ENCODE peak calls at places on chromosomes 7 and 10, in ten cellular contexts. U, X, L, D, Q, K, I, M, N and E are unnamed samples.

GRCh38 chr7:129902788-129903422 is 49.9 kb downstream of the UBE2H start:
- DNase-seq in K (no peak), U (no peak), D (no peak), N (no peak), I (no peak), Q (no peak), L (no peak), X (no peak), M (no peak), E (no peak)

GRCh38 chr10:60376953-60377352 is 12.7 kb downstream of the ANK3 start:
- DNase-seq in Q (no peak), L (no peak), U (no peak), I (no peak), M (no peak), X (no peak), N (no peak), K (no peak), D (no peak), E (no peak)

GRCh38 chr7:149719050-149719899 is 54.1 kb downstream of the ZNF467 start:
- DNase-seq in U (no peak), D (peak), Q (peak), X (no peak), N (no peak), I (no peak), L (peak), K (no peak), M (no peak), E (peak)

GRCh38 chr7:133354546-133355324 is 101.9 kb downstream of the EXOC4 start:
- DNase-seq in X (no peak), M (no peak), K (no peak), D (peak), L (peak), Q (no peak), N (no peak), I (no peak), U (no peak), E (no peak)

GRCh38 chr10:64096941-64097340 is 575.7 kb downstream of the REEP3 start:
- DNase-seq in L (peak), N (no peak), K (no peak), D (no peak), U (no peak), Q (no peak), I (peak), M (no peak), X (no peak), E (no peak)

GRCh38 chr10:74453151-74453550 is 302.1 kb downstream of the ADK start:
- DNase-seq in L (no peak), Q (no peak), X (no peak), N (no peak), M (no peak), K (no peak), I (no peak), D (no peak), U (no peak), E (no peak)

GRCh38 chr7:139734395-139734794 is 43.4 kb downstream of the HIPK2 start:
- DNase-seq in X (no peak), I (no peak), K (no peak), N (peak), L (peak), M (no peak), D (peak), U (no peak), Q (peak), E (no peak)

GRCh38 chr10:78215645-78216044 is 182.0 kb downstream of the RPS24 start:
- DNase-seq in M (no peak), Q (peak), I (peak), K (peak), X (peak), L (peak), D (peak), N (no peak), U (no peak), E (peak)

GRCh38 chr10:112716924-112717348 is 233.1 kb upstream of the TCF7L2 start:
- DNase-seq in D (no peak), L (peak), M (no peak), K (no peak), N (no peak), Q (peak), U (no peak), I (no peak), X (no peak), E (no peak)

GRCh38 chr7:11244149-11244548 is 270.5 kb downstream of the PHF14 start:
- DNase-seq in M (no peak), K (no peak), X (no peak), U (no peak), N (no peak), I (no peak), Q (no peak), L (no peak), D (no peak), E (no peak)

GRCh38 chr7:18861514-18861913 is 255.9 kb downstream of the TWIST1 start:
- DNase-seq in U (no peak), K (no peak), D (no peak), N (no peak), X (no peak), Q (peak), I (no peak), M (no peak), L (peak), E (no peak)

GRCh38 chr7:130210181-130210935 is 2.7 kb downstream of the SSMEM1 start:
- DNase-seq in X (no peak), K (no peak), D (no peak), N (peak), M (no peak), U (no peak), Q (peak), L (no peak), I (no peak), E (no peak)

GRCh38 chr10:129769381-129770116 is 194.5 kb downstream of the EBF3 start:
- DNase-seq in K (peak), D (no peak), N (no peak), Q (no peak), I (no peak), X (peak), L (no peak), M (no peak), U (no peak), E (no peak)

GRCh38 chr10:98020784-98021183 is 9.6 kb downstream of the CRTAC1 start:
- DNase-seq in X (no peak), U (no peak), M (no peak), K (no peak), D (no peak), Q (no peak), N (no peak), I (no peak), L (no peak), E (no peak)

GRCh38 chr7:149355390-149356048 is 93.5 kb downstream of the ZNF783 start:
- DNase-seq in N (peak), U (no peak), Q (peak), L (no peak), D (no peak), M (peak), X (no peak), K (no peak), I (peak), E (no peak)

GRCh38 chr7:16028651-16029050 is 342.2 kb upstream of the MEOX2 start:
- DNase-seq in K (no peak), D (no peak), N (no peak), U (no peak), X (no peak), L (no peak), M (no peak), Q (no peak), I (no peak), E (no peak)

GRCh38 chr10:100993986-100994708 is 5.5 kb upstream of the LZTS2 start:
- DNase-seq in I (peak), K (no peak), D (no peak), U (no peak), N (no peak), X (no peak), Q (peak), M (peak), L (no peak), E (no peak)

GRCh38 chr10:88156341-88156740 is 292.9 kb downstream of the PTEN start:
- DNase-seq in K (no peak), I (no peak), D (peak), L (peak), Q (peak), U (no peak), M (no peak), X (no peak), N (no peak), E (no peak)

GRCh38 chr7:124171068-124171467 is 138.2 kb upstream of the TMEM229A start:
- DNase-seq in X (no peak), L (no peak), M (peak), D (peak), N (peak), Q (no peak), U (no peak), I (peak), K (no peak), E (no peak)

GRCh38 chr7:123372368-123372767 is 162.0 kb downstream of the IQUB start:
- DNase-seq in Q (no peak), K (no peak), M (no peak), D (no peak), N (no peak), X (no peak), L (no peak), U (no peak), I (no peak), E (no peak)

GRCh38 chr7:43721193-43721806 is 8.0 kb downstream of the COA1 start:
- DNase-seq in Q (peak), X (no peak), I (no peak), D (no peak), N (peak), L (peak), M (peak), K (no peak), U (no peak), E (no peak)

GRCh38 chr7:156397249-156397648 is 243.3 kb upstream of the RNF32 start:
- DNase-seq in L (no peak), K (no peak), X (no peak), D (no peak), M (no peak), I (no peak), N (no peak), Q (no peak), U (no peak), E (no peak)

GRCh38 chr10:21372651-21373410 is 152.7 kb downstream of the SKIDA1 start:
- DNase-seq in L (peak), U (peak), K (no peak), N (peak), I (peak), D (peak), X (no peak), M (no peak), Q (peak), E (peak)

GRCh38 chr7:37656913-37657530 is 26.5 kb upstream of the GPR141 start:
- DNase-seq in M (no peak), D (no peak), Q (no peak), I (no peak), X (no peak), L (no peak), N (no peak), K (no peak), U (no peak), E (no peak)
- TF ChIP-seq CTCF in M (no peak), D (no peak), Q (no peak), I (no peak), X (no peak), L (no peak), N (no peak), K (no peak), U (no peak), E (no peak)

GRCh38 chr7:70935311-70935710 is 196.6 kb upstream of the GALNT17 start:
- DNase-seq in M (no peak), D (no peak), U (no peak), N (no peak), X (no peak), L (no peak), K (no peak), I (no peak), Q (no peak), E (no peak)
- TF ChIP-seq CTCF in M (no peak), D (no peak), U (no peak), N (no peak), X (no peak), L (no peak), K (no peak), I (no peak), Q (no peak), E (no peak)

GRCh38 chr10:68957284-68957615 is 1.3 kb downstream of the DDX21 start:
- DNase-seq in L (no peak), N (no peak), K (no peak), D (no peak), X (no peak), U (no peak), Q (no peak), I (no peak), M (no peak), E (no peak)
- TF ChIP-seq CTCF in L (no peak), N (no peak), K (no peak), D (no peak), X (no peak), U (peak), Q (no peak), I (no peak), M (no peak), E (no peak)

GRCh38 chr7:51606601-51607154 is 290.1 kb upstream of the COBL start:
- DNase-seq in M (no peak), Q (no peak), L (no peak), N (peak), I (no peak), D (no peak), X (no peak), U (no peak), K (no peak), E (no peak)

GRCh38 chr7:51607447-51607846 is 290.8 kb upstream of the COBL start:
- DNase-seq in M (no peak), U (no peak), D (no peak), K (no peak), X (no peak), I (no peak), N (no peak), Q (no peak), L (no peak), E (no peak)

GRCh38 chr7:51602321-51602720 is 285.7 kb upstream of the COBL start:
- DNase-seq in Q (no peak), D (no peak), I (no peak), X (no peak), U (no peak), M (no peak), L (no peak), K (no peak), N (no peak), E (no peak)

GRCh38 chr7:51601461-51601860 is 284.9 kb upstream of the COBL start:
- DNase-seq in U (no peak), X (no peak), K (no peak), Q (no peak), N (no peak), I (no peak), L (no peak), D (no peak), M (no peak), E (no peak)
- TF ChIP-seq CTCF in U (no peak), X (no peak), K (no peak), Q (no peak), N (no peak), I (no peak), L (no peak), D (no peak), M (no peak), E (no peak)

GRCh38 chr7:152621426-152621825 is 54.5 kb downstream of the XRCC2 start:
- DNase-seq in N (no peak), D (no peak), I (no peak), X (no peak), L (no peak), K (no peak), U (no peak), M (no peak), Q (no peak), E (no peak)

GRCh38 chr7:152617056-152617455 is 58.9 kb downstream of the XRCC2 start:
- DNase-seq in N (no peak), K (no peak), U (no peak), Q (no peak), D (no peak), L (no peak), X (no peak), I (no peak), M (no peak), E (no peak)

GRCh38 chr7:152615052-152615741 is 60.7 kb downstream of the XRCC2 start:
- DNase-seq in X (peak), I (peak), M (peak), U (no peak), N (no peak), L (no peak), Q (no peak), D (no peak), K (no peak), E (no peak)

GRCh38 chr7:152618427-152618826 is 57.5 kb downstream of the XRCC2 start:
- DNase-seq in M (no peak), U (no peak), I (no peak), X (no peak), K (no peak), N (no peak), Q (no peak), L (no peak), D (no peak), E (no peak)

DNA sequence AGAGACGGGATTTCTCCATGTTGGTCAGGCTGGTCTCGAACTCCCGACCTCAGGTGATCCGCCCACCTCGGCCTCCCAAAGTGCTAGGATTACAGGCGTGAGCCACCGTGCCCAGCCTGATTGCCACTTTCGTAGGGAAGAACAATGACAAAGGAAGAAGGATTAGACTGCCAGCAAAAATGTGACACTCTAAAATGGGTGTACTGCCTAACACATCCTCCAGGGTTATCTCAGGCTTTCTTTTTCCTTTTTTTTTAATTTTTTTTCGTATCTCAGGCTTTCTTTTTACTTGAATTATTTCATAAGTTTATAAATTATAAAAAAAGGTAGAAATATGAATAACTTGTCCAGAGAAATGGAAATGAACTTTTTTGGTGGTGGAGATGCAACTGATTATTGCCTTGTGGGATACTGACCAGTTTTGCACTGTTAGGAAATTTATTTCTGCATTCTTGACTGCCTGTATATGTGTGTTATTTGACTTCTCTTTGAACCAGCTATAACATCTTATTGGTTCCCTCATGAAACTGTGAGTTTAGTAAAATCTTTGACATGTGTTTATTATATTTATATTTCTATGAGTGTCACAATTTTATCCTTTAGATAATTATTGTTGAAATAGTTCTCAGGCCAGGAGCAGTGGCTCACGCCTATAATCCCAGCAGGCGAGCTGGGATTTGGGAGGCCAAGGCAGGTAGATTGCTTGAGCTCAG is 56.8 kb downstream of the XRCC2 start:
- DNase-seq in I (no peak), N (no peak), K (no peak), M (no peak), D (no peak), X (no peak), L (no peak), Q (no peak), U (no peak), E (no peak)
- TF ChIP-seq CTCF in I (no peak), N (no peak), K (no peak), M (no peak), D (no peak), X (no peak), L (no peak), Q (peak), U (peak), E (no peak)

GRCh38 chr10:11322698-11323097 is 288.8 kb downstream of the USP6NL start:
- DNase-seq in K (no peak), U (no peak), X (no peak), N (no peak), D (no peak), L (no peak), Q (no peak), I (no peak), M (no peak), E (no peak)

GRCh38 chr10:11317936-11318670 is 293.3 kb downstream of the USP6NL start:
- DNase-seq in U (no peak), D (no peak), X (no peak), M (no peak), I (no peak), L (no peak), Q (no peak), K (no peak), N (no peak), E (no peak)

GRCh38 chr10:11320809-11321520 is 290.5 kb downstream of the USP6NL start:
- DNase-seq in N (no peak), K (no peak), L (no peak), D (no peak), X (no peak), M (no peak), Q (no peak), U (no peak), I (no peak), E (no peak)

GRCh38 chr10:11319990-11320602 is 291.4 kb downstream of the USP6NL start:
- DNase-seq in I (no peak), N (no peak), M (no peak), L (no peak), D (no peak), X (no peak), K (no peak), U (no peak), Q (no peak), E (no peak)

GRCh38 chr10:11318812-11319598 is 292.4 kb downstream of the USP6NL start:
- DNase-seq in N (no peak), L (no peak), U (no peak), X (no peak), Q (no peak), I (no peak), K (no peak), M (peak), D (no peak), E (no peak)
- TF ChIP-seq CTCF in N (no peak), L (no peak), U (no peak), X (no peak), Q (peak), I (no peak), K (no peak), M (peak), D (peak), E (no peak)

DNA sequence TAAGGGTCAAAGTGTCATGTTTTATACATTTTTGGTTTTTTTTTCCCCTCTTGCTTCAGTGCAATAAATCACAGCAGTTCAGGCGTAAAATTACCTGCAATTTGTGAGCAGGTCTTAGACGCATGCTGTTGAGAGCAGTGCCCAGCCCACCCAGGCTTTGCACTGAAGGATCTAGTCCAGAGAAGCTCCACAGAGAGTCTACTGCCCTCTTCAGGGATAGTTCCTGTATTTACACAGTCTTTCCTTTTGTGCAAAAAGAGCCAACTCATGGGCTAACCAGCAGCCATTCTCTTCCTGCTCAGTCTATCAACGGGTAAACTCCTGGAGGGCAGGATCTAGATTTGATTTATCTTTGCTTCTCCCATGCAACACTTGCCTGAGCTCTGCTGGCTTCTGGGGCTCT is 82.2 kb upstream of the NAMPT start:
- DNase-seq in U (no peak), L (no peak), K (no peak), D (no peak), I (no peak), X (no peak), Q (peak), N (no peak), M (peak), E (no peak)
- TF ChIP-seq CTCF in U (no peak), L (no peak), K (no peak), D (peak), I (no peak), X (no peak), Q (peak), N (no peak), M (peak), E (peak)

DNA sequence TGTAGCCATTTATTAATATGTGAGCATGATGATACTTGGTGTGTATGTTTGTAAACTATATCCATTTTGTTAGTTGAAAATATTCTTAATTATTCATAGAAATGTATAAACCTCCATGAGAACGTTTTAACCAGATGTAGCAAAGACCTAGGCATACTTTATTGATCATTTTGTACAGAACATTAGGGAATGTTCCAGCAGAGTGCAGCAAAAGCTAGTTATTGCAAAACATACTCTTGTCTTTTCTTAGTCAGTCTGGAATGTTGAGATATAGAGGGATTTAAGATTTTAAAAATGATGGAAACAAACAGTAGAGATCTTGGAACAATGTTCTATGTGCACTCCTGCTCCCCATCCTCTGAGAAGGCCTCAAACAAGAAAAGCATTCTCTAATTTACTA is 292.0 kb downstream of the BBS9 start:
- DNase-seq in I (no peak), K (no peak), X (no peak), M (no peak), U (no peak), Q (no peak), D (peak), N (no peak), L (no peak), E (no peak)
- TF ChIP-seq CTCF in I (no peak), K (no peak), X (no peak), M (no peak), U (no peak), Q (peak), D (no peak), N (no peak), L (no peak), E (peak)

GRCh38 chr7:65225422-65226006 is 148.1 kb upstream of the ZNF92 start:
- DNase-seq in L (no peak), D (no peak), X (no peak), N (no peak), K (no peak), U (no peak), Q (no peak), M (no peak), I (no peak), E (no peak)
- TF ChIP-seq CTCF in L (no peak), D (no peak), X (no peak), N (no peak), K (no peak), U (no peak), Q (no peak), M (no peak), I (no peak), E (no peak)

GRCh38 chr10:110399163-110400094 is 94.7 kb upstream of the SMNDC1 start:
- DNase-seq in Q (peak), N (peak), L (peak), M (no peak), X (peak), I (peak), K (no peak), D (peak), U (no peak), E (peak)
- TF ChIP-seq CTCF in Q (no peak), N (no peak), L (no peak), M (no peak), X (no peak), I (no peak), K (no peak), D (no peak), U (no peak), E (no peak)